ENCODE peak calls at places on chromosomes 3 and 15, in seven cellular contexts. E is T-helper 2 cell, B is neural progenitor cell, N is brain microvascular endothelial cell, L is ELF-1, J is psoas muscle, S is left cardiac atrium. P is an unnamed sample.
A peak's percentile ranks its signal among the peaks of the same experiment; 100 is the strongest.

GRCh38 chr3:29065211-29065785 is 215.6 kb upstream of the RBMS3 start:
- DNase-seq in J (peak; percentile 60), S (peak; percentile 78), L (peak; percentile 71), B (peak; percentile 86), N (peak; percentile 99), E (no peak), P (no peak)

GRCh38 chr3:195690951-195691350 is 29.8 kb upstream of the MUC20 start:
- DNase-seq in S (no peak), N (no peak), J (no peak), E (no peak), B (no peak), L (no peak), P (no peak)

GRCh38 chr3:129470861-129471260 is 30.8 kb downstream of the IFT122 start:
- DNase-seq in L (no peak), B (no peak), E (no peak), N (no peak), J (no peak), S (no peak), P (no peak)

GRCh38 chr3:30596161-30596560 is 10.2 kb upstream of the TGFBR2 start:
- DNase-seq in S (no peak), L (no peak), E (no peak), N (no peak), J (no peak), B (no peak), P (no peak)

GRCh38 chr3:142972092-142972753 is 8.7 kb upstream of the PAQR9 start:
- DNase-seq in E (no peak), N (no peak), L (no peak), S (no peak), B (no peak), J (no peak), P (no peak)

GRCh38 chr15:89947338-89947829 is 34.6 kb upstream of the ARPIN start:
- DNase-seq in L (no peak), B (no peak), E (no peak), N (no peak), S (no peak), J (no peak), P (no peak)

GRCh38 chr3:95333826-95334225 is 1271.0 kb downstream of the NSUN3 start:
- DNase-seq in S (no peak), L (peak; percentile 52), E (no peak), J (no peak), B (no peak), N (peak; percentile 11), P (no peak)

GRCh38 chr15:100780208-100780800 is 99.3 kb upstream of the ALDH1A3 start:
- DNase-seq in E (no peak), B (no peak), J (no peak), N (no peak), S (no peak), L (no peak), P (no peak)

P was measured in CD8-positive, alpha-beta memory T cell.